ENCODE peak calls at places on chromosomes 12 and 14, in ten cellular contexts. One of them, this sample, is unnamed.

GRCh38 chr12:92078167-92079053 is 67.2 kb downstream of the BTG1 start:
- DNase-seq in stimulated activated CD4-positive, alpha-beta T cell treated with anti-CD3 and anti-CD28 coated beads, Interleukin-2, amount 100 ng/mL, for 48 hours: no peak
- DNase-seq in right lobe of liver: no peak
- DNase-seq in fibroblast of the aortic adventitia: peak; percentile 100
- DNase-seq in activated T-cell treated with anti-CD3 and anti-CD28 coated beads, Interleukin-2, amount 50 U/mL, for 72 hours: no peak
- DNase-seq in psoas muscle: no peak
- DNase-seq in fibroblast of gingiva: peak; percentile 100
- DNase-seq in body of pancreas: no peak
- DNase-seq in NT2/D1: no peak
- DNase-seq in stimulated activated naive CD8-positive, alpha-beta T cell treated with anti-CD3 and anti-CD28 coated beads, Interleukin-15, Interleukin-2, amounts not matched to agents 100 U/mL and 50 U/mL, for 24 hours: peak; percentile 24
- DNase-seq in this sample: no peak

GRCh38 chr14:72906879-72907278 is 13.0 kb upstream of the DPF3 start:
- DNase-seq in activated T-cell treated with anti-CD3 and anti-CD28 coated beads, Interleukin-2, amount 50 U/mL, for 72 hours: no peak
- DNase-seq in stimulated activated naive CD8-positive, alpha-beta T cell treated with anti-CD3 and anti-CD28 coated beads, Interleukin-15, Interleukin-2, amounts not matched to agents 100 U/mL and 50 U/mL, for 24 hours: no peak
- DNase-seq in right lobe of liver: no peak
- DNase-seq in NT2/D1: no peak
- DNase-seq in fibroblast of the aortic adventitia: no peak
- DNase-seq in psoas muscle: no peak
- DNase-seq in stimulated activated CD4-positive, alpha-beta T cell treated with anti-CD3 and anti-CD28 coated beads, Interleukin-2, amount 100 ng/mL, for 48 hours: no peak
- DNase-seq in fibroblast of gingiva: no peak
- DNase-seq in body of pancreas: no peak
- DNase-seq in this sample: no peak

GRCh38 chr14:89504084-89504483 is 87.1 kb upstream of the FOXN3 start:
- DNase-seq in fibroblast of gingiva: peak; percentile 65
- DNase-seq in psoas muscle: no peak
- DNase-seq in right lobe of liver: no peak
- DNase-seq in fibroblast of the aortic adventitia: no peak
- DNase-seq in body of pancreas: no peak
- DNase-seq in NT2/D1: no peak
- DNase-seq in stimulated activated naive CD8-positive, alpha-beta T cell treated with anti-CD3 and anti-CD28 coated beads, Interleukin-15, Interleukin-2, amounts not matched to agents 100 U/mL and 50 U/mL, for 24 hours: no peak
- DNase-seq in activated T-cell treated with anti-CD3 and anti-CD28 coated beads, Interleukin-2, amount 50 U/mL, for 72 hours: no peak
- DNase-seq in stimulated activated CD4-positive, alpha-beta T cell treated with anti-CD3 and anti-CD28 coated beads, Interleukin-2, amount 100 ng/mL, for 48 hours: no peak
- DNase-seq in this sample: no peak

GRCh38 chr12:110766311-110767154 is 23.8 kb upstream of the PPP1CC start:
- DNase-seq in right lobe of liver: peak; percentile 48
- DNase-seq in fibroblast of gingiva: no peak
- DNase-seq in fibroblast of the aortic adventitia: no peak
- DNase-seq in stimulated activated CD4-positive, alpha-beta T cell treated with anti-CD3 and anti-CD28 coated beads, Interleukin-2, amount 100 ng/mL, for 48 hours: no peak
- DNase-seq in activated T-cell treated with anti-CD3 and anti-CD28 coated beads, Interleukin-2, amount 50 U/mL, for 72 hours: no peak
- DNase-seq in psoas muscle: peak; percentile 30
- DNase-seq in stimulated activated naive CD8-positive, alpha-beta T cell treated with anti-CD3 and anti-CD28 coated beads, Interleukin-15, Interleukin-2, amounts not matched to agents 100 U/mL and 50 U/mL, for 24 hours: no peak
- DNase-seq in NT2/D1: no peak
- DNase-seq in body of pancreas: no peak
- DNase-seq in this sample: peak; percentile 46

GRCh38 chr12:4030938-4031702 is 157.9 kb upstream of the PARP11 start:
- DNase-seq in right lobe of liver: peak; percentile 75
- DNase-seq in NT2/D1: peak; percentile 100
- DNase-seq in psoas muscle: peak; percentile 91
- DNase-seq in stimulated activated CD4-positive, alpha-beta T cell treated with anti-CD3 and anti-CD28 coated beads, Interleukin-2, amount 100 ng/mL, for 48 hours: peak; percentile 70
- DNase-seq in fibroblast of gingiva: peak; percentile 95
- DNase-seq in stimulated activated naive CD8-positive, alpha-beta T cell treated with anti-CD3 and anti-CD28 coated beads, Interleukin-15, Interleukin-2, amounts not matched to agents 100 U/mL and 50 U/mL, for 24 hours: peak; percentile 81
- DNase-seq in body of pancreas: peak; percentile 95
- DNase-seq in fibroblast of the aortic adventitia: peak; percentile 98
- DNase-seq in activated T-cell treated with anti-CD3 and anti-CD28 coated beads, Interleukin-2, amount 50 U/mL, for 72 hours: peak; percentile 84
- DNase-seq in this sample: peak; percentile 72

GRCh38 chr14:98736701-98737338 is 535.2 kb downstream of the BCL11B start:
- DNase-seq in NT2/D1: no peak
- DNase-seq in body of pancreas: no peak
- DNase-seq in fibroblast of gingiva: no peak
- DNase-seq in stimulated activated CD4-positive, alpha-beta T cell treated with anti-CD3 and anti-CD28 coated beads, Interleukin-2, amount 100 ng/mL, for 48 hours: no peak
- DNase-seq in fibroblast of the aortic adventitia: no peak
- DNase-seq in stimulated activated naive CD8-positive, alpha-beta T cell treated with anti-CD3 and anti-CD28 coated beads, Interleukin-15, Interleukin-2, amounts not matched to agents 100 U/mL and 50 U/mL, for 24 hours: no peak
- DNase-seq in activated T-cell treated with anti-CD3 and anti-CD28 coated beads, Interleukin-2, amount 50 U/mL, for 72 hours: no peak
- DNase-seq in right lobe of liver: no peak
- DNase-seq in psoas muscle: no peak
- DNase-seq in this sample: no peak

GRCh38 chr12:5512585-5512970 is 80.7 kb downstream of the NTF3 start:
- DNase-seq in psoas muscle: no peak
- DNase-seq in right lobe of liver: no peak
- DNase-seq in body of pancreas: no peak
- DNase-seq in activated T-cell treated with anti-CD3 and anti-CD28 coated beads, Interleukin-2, amount 50 U/mL, for 72 hours: no peak
- DNase-seq in stimulated activated CD4-positive, alpha-beta T cell treated with anti-CD3 and anti-CD28 coated beads, Interleukin-2, amount 100 ng/mL, for 48 hours: no peak
- DNase-seq in fibroblast of gingiva: no peak
- DNase-seq in stimulated activated naive CD8-positive, alpha-beta T cell treated with anti-CD3 and anti-CD28 coated beads, Interleukin-15, Interleukin-2, amounts not matched to agents 100 U/mL and 50 U/mL, for 24 hours: no peak
- DNase-seq in fibroblast of the aortic adventitia: no peak
- DNase-seq in NT2/D1: no peak
- DNase-seq in this sample: no peak

GRCh38 chr14:61941421-61941805 is 179.2 kb downstream of the SNAPC1 start:
- DNase-seq in activated T-cell treated with anti-CD3 and anti-CD28 coated beads, Interleukin-2, amount 50 U/mL, for 72 hours: no peak
- DNase-seq in fibroblast of gingiva: no peak
- DNase-seq in stimulated activated naive CD8-positive, alpha-beta T cell treated with anti-CD3 and anti-CD28 coated beads, Interleukin-15, Interleukin-2, amounts not matched to agents 100 U/mL and 50 U/mL, for 24 hours: no peak
- DNase-seq in body of pancreas: no peak
- DNase-seq in right lobe of liver: no peak
- DNase-seq in NT2/D1: no peak
- DNase-seq in psoas muscle: no peak
- DNase-seq in stimulated activated CD4-positive, alpha-beta T cell treated with anti-CD3 and anti-CD28 coated beads, Interleukin-2, amount 100 ng/mL, for 48 hours: no peak
- DNase-seq in fibroblast of the aortic adventitia: no peak
- DNase-seq in this sample: no peak

GRCh38 chr12:132373967-132374820 is 44.8 kb upstream of the GALNT9 start:
- DNase-seq in stimulated activated CD4-positive, alpha-beta T cell treated with anti-CD3 and anti-CD28 coated beads, Interleukin-2, amount 100 ng/mL, for 48 hours: no peak
- DNase-seq in body of pancreas: no peak
- DNase-seq in fibroblast of gingiva: no peak
- DNase-seq in activated T-cell treated with anti-CD3 and anti-CD28 coated beads, Interleukin-2, amount 50 U/mL, for 72 hours: no peak
- DNase-seq in psoas muscle: no peak
- DNase-seq in right lobe of liver: no peak
- DNase-seq in stimulated activated naive CD8-positive, alpha-beta T cell treated with anti-CD3 and anti-CD28 coated beads, Interleukin-15, Interleukin-2, amounts not matched to agents 100 U/mL and 50 U/mL, for 24 hours: no peak
- DNase-seq in NT2/D1: no peak
- DNase-seq in fibroblast of the aortic adventitia: no peak
- DNase-seq in this sample: no peak

GRCh38 chr14:63616015-63616414 is 25.7 kb downstream of the WDR89 start:
- DNase-seq in stimulated activated naive CD8-positive, alpha-beta T cell treated with anti-CD3 and anti-CD28 coated beads, Interleukin-15, Interleukin-2, amounts not matched to agents 100 U/mL and 50 U/mL, for 24 hours: no peak
- DNase-seq in psoas muscle: no peak
- DNase-seq in activated T-cell treated with anti-CD3 and anti-CD28 coated beads, Interleukin-2, amount 50 U/mL, for 72 hours: no peak
- DNase-seq in NT2/D1: no peak
- DNase-seq in right lobe of liver: no peak
- DNase-seq in fibroblast of gingiva: peak; percentile 39
- DNase-seq in stimulated activated CD4-positive, alpha-beta T cell treated with anti-CD3 and anti-CD28 coated beads, Interleukin-2, amount 100 ng/mL, for 48 hours: no peak
- DNase-seq in body of pancreas: no peak
- DNase-seq in fibroblast of the aortic adventitia: peak; percentile 6
- DNase-seq in this sample: no peak

GRCh38 chr12:3267690-3268089 is 190.5 kb downstream of the TSPAN9 start:
- DNase-seq in body of pancreas: no peak
- DNase-seq in NT2/D1: no peak
- DNase-seq in stimulated activated naive CD8-positive, alpha-beta T cell treated with anti-CD3 and anti-CD28 coated beads, Interleukin-15, Interleukin-2, amounts not matched to agents 100 U/mL and 50 U/mL, for 24 hours: no peak
- DNase-seq in stimulated activated CD4-positive, alpha-beta T cell treated with anti-CD3 and anti-CD28 coated beads, Interleukin-2, amount 100 ng/mL, for 48 hours: no peak
- DNase-seq in right lobe of liver: no peak
- DNase-seq in psoas muscle: no peak
- DNase-seq in fibroblast of gingiva: no peak
- DNase-seq in activated T-cell treated with anti-CD3 and anti-CD28 coated beads, Interleukin-2, amount 50 U/mL, for 72 hours: no peak
- DNase-seq in fibroblast of the aortic adventitia: no peak
- DNase-seq in this sample: no peak

GRCh38 chr14:90429764-90430163 is 32.9 kb downstream of the CALM1 start:
- DNase-seq in stimulated activated CD4-positive, alpha-beta T cell treated with anti-CD3 and anti-CD28 coated beads, Interleukin-2, amount 100 ng/mL, for 48 hours: no peak
- DNase-seq in body of pancreas: no peak
- DNase-seq in NT2/D1: no peak
- DNase-seq in fibroblast of the aortic adventitia: no peak
- DNase-seq in stimulated activated naive CD8-positive, alpha-beta T cell treated with anti-CD3 and anti-CD28 coated beads, Interleukin-15, Interleukin-2, amounts not matched to agents 100 U/mL and 50 U/mL, for 24 hours: no peak
- DNase-seq in activated T-cell treated with anti-CD3 and anti-CD28 coated beads, Interleukin-2, amount 50 U/mL, for 72 hours: no peak
- DNase-seq in right lobe of liver: no peak
- DNase-seq in fibroblast of gingiva: no peak
- DNase-seq in psoas muscle: no peak
- DNase-seq in this sample: no peak

GRCh38 chr14:101535232-101535631 is 26.1 kb upstream of the DIO3 start:
- DNase-seq in body of pancreas: no peak
- DNase-seq in activated T-cell treated with anti-CD3 and anti-CD28 coated beads, Interleukin-2, amount 50 U/mL, for 72 hours: no peak
- DNase-seq in fibroblast of the aortic adventitia: no peak
- DNase-seq in right lobe of liver: no peak
- DNase-seq in NT2/D1: no peak
- DNase-seq in psoas muscle: no peak
- DNase-seq in stimulated activated naive CD8-positive, alpha-beta T cell treated with anti-CD3 and anti-CD28 coated beads, Interleukin-15, Interleukin-2, amounts not matched to agents 100 U/mL and 50 U/mL, for 24 hours: no peak
- DNase-seq in stimulated activated CD4-positive, alpha-beta T cell treated with anti-CD3 and anti-CD28 coated beads, Interleukin-2, amount 100 ng/mL, for 48 hours: no peak
- DNase-seq in fibroblast of gingiva: no peak
- DNase-seq in this sample: no peak

GRCh38 chr12:68290126-68290525 is 36.7 kb upstream of the IL22 start:
- DNase-seq in body of pancreas: no peak
- DNase-seq in activated T-cell treated with anti-CD3 and anti-CD28 coated beads, Interleukin-2, amount 50 U/mL, for 72 hours: peak; percentile 54
- DNase-seq in fibroblast of the aortic adventitia: no peak
- DNase-seq in psoas muscle: no peak
- DNase-seq in stimulated activated CD4-positive, alpha-beta T cell treated with anti-CD3 and anti-CD28 coated beads, Interleukin-2, amount 100 ng/mL, for 48 hours: peak; percentile 30
- DNase-seq in fibroblast of gingiva: no peak
- DNase-seq in NT2/D1: no peak
- DNase-seq in right lobe of liver: no peak
- DNase-seq in stimulated activated naive CD8-positive, alpha-beta T cell treated with anti-CD3 and anti-CD28 coated beads, Interleukin-15, Interleukin-2, amounts not matched to agents 100 U/mL and 50 U/mL, for 24 hours: no peak
- DNase-seq in this sample: no peak

GRCh38 chr12:57755454-57756372 is 810 bp downstream of the MARCHF9 start:
- DNase-seq in right lobe of liver: no peak
- DNase-seq in activated T-cell treated with anti-CD3 and anti-CD28 coated beads, Interleukin-2, amount 50 U/mL, for 72 hours: peak; percentile 48
- DNase-seq in body of pancreas: peak; percentile 65
- DNase-seq in stimulated activated naive CD8-positive, alpha-beta T cell treated with anti-CD3 and anti-CD28 coated beads, Interleukin-15, Interleukin-2, amounts not matched to agents 100 U/mL and 50 U/mL, for 24 hours: peak; percentile 45
- DNase-seq in fibroblast of gingiva: no peak
- DNase-seq in stimulated activated CD4-positive, alpha-beta T cell treated with anti-CD3 and anti-CD28 coated beads, Interleukin-2, amount 100 ng/mL, for 48 hours: peak; percentile 18
- DNase-seq in psoas muscle: no peak
- DNase-seq in NT2/D1: no peak
- DNase-seq in fibroblast of the aortic adventitia: no peak
- DNase-seq in this sample: peak; percentile 65

GRCh38 chr12:64701283-64701682 is 57.9 kb downstream of the GNS start:
- DNase-seq in right lobe of liver: peak; percentile 35
- DNase-seq in body of pancreas: no peak
- DNase-seq in psoas muscle: no peak
- DNase-seq in NT2/D1: no peak
- DNase-seq in stimulated activated CD4-positive, alpha-beta T cell treated with anti-CD3 and anti-CD28 coated beads, Interleukin-2, amount 100 ng/mL, for 48 hours: no peak
- DNase-seq in fibroblast of the aortic adventitia: no peak
- DNase-seq in stimulated activated naive CD8-positive, alpha-beta T cell treated with anti-CD3 and anti-CD28 coated beads, Interleukin-15, Interleukin-2, amounts not matched to agents 100 U/mL and 50 U/mL, for 24 hours: no peak
- DNase-seq in fibroblast of gingiva: peak; percentile 9
- DNase-seq in activated T-cell treated with anti-CD3 and anti-CD28 coated beads, Interleukin-2, amount 50 U/mL, for 72 hours: no peak
- DNase-seq in this sample: no peak

GRCh38 chr12:24991209-24992049 is 42.5 kb upstream of the BCAT1 start:
- DNase-seq in fibroblast of gingiva: peak; percentile 47
- DNase-seq in psoas muscle: no peak
- DNase-seq in stimulated activated CD4-positive, alpha-beta T cell treated with anti-CD3 and anti-CD28 coated beads, Interleukin-2, amount 100 ng/mL, for 48 hours: no peak
- DNase-seq in NT2/D1: peak; percentile 70
- DNase-seq in activated T-cell treated with anti-CD3 and anti-CD28 coated beads, Interleukin-2, amount 50 U/mL, for 72 hours: peak; percentile 4
- DNase-seq in stimulated activated naive CD8-positive, alpha-beta T cell treated with anti-CD3 and anti-CD28 coated beads, Interleukin-15, Interleukin-2, amounts not matched to agents 100 U/mL and 50 U/mL, for 24 hours: no peak
- DNase-seq in body of pancreas: no peak
- DNase-seq in fibroblast of the aortic adventitia: peak; percentile 76
- DNase-seq in right lobe of liver: no peak
- DNase-seq in this sample: no peak

GRCh38 chr14:104425763-104426691 is 153.5 kb upstream of the C14orf180 start:
- DNase-seq in right lobe of liver: no peak
- DNase-seq in NT2/D1: no peak
- DNase-seq in psoas muscle: no peak
- DNase-seq in stimulated activated CD4-positive, alpha-beta T cell treated with anti-CD3 and anti-CD28 coated beads, Interleukin-2, amount 100 ng/mL, for 48 hours: no peak
- DNase-seq in activated T-cell treated with anti-CD3 and anti-CD28 coated beads, Interleukin-2, amount 50 U/mL, for 72 hours: no peak
- DNase-seq in fibroblast of the aortic adventitia: no peak
- DNase-seq in body of pancreas: no peak
- DNase-seq in stimulated activated naive CD8-positive, alpha-beta T cell treated with anti-CD3 and anti-CD28 coated beads, Interleukin-15, Interleukin-2, amounts not matched to agents 100 U/mL and 50 U/mL, for 24 hours: no peak
- DNase-seq in fibroblast of gingiva: no peak
- DNase-seq in this sample: no peak

GRCh38 chr14:77707724-77708408 is at the start of the genes ALKBH1 and SLIRP:
- DNase-seq in body of pancreas: peak; percentile 82
- DNase-seq in psoas muscle: peak; percentile 86
- DNase-seq in stimulated activated naive CD8-positive, alpha-beta T cell treated with anti-CD3 and anti-CD28 coated beads, Interleukin-15, Interleukin-2, amounts not matched to agents 100 U/mL and 50 U/mL, for 24 hours: peak; percentile 87
- DNase-seq in fibroblast of the aortic adventitia: peak; percentile 77
- DNase-seq in right lobe of liver: peak; percentile 91
- DNase-seq in activated T-cell treated with anti-CD3 and anti-CD28 coated beads, Interleukin-2, amount 50 U/mL, for 72 hours: peak; percentile 89
- DNase-seq in NT2/D1: peak; percentile 52
- DNase-seq in fibroblast of gingiva: peak; percentile 72
- DNase-seq in stimulated activated CD4-positive, alpha-beta T cell treated with anti-CD3 and anti-CD28 coated beads, Interleukin-2, amount 100 ng/mL, for 48 hours: peak; percentile 78
- DNase-seq in this sample: peak; percentile 88

This sample was measured in left lobe of liver.